ENCODE peak calls at places on chromosomes 5 and 9, in eight cellular contexts. Q is fibroblast of mammary gland, U is bronchial epithelial cell, R is cardiac fibroblast, A is dorsolateral prefrontal cortex, F is left lung, S is AG04449, P is epithelial cell of esophagus. I is an unnamed sample.

GRCh38 chr9:95193067-95193466 is 124.4 kb downstream of the FANCC start:
- DNase-seq in A (no peak), F (no peak), S (no peak), U (no peak), R (no peak), Q (no peak), P (no peak), I (no peak)

GRCh38 chr5:137705106-137705505 is 30.8 kb downstream of the KLHL3 start:
- DNase-seq in U (peak; percentile 6), F (no peak), S (no peak), R (peak; percentile 14), Q (no peak), A (no peak), P (peak; percentile 3), I (no peak)

GRCh38 chr5:125011419-125011818 is 265.0 kb upstream of the ZNF608 start:
- DNase-seq in R (no peak), A (no peak), P (no peak), Q (no peak), F (no peak), S (no peak), U (peak; percentile 34), I (no peak)

GRCh38 chr9:99060621-99061020 is 44.3 kb upstream of the TGFBR1 start:
- DNase-seq in U (no peak), F (no peak), R (no peak), A (no peak), Q (no peak), S (no peak), P (no peak), I (no peak)

GRCh38 chr5:61744690-61745619 is 412.9 kb downstream of the ZSWIM6 start:
- DNase-seq in P (peak; percentile 57), A (no peak), F (no peak), U (peak; percentile 27), S (no peak), Q (no peak), R (no peak), I (no peak)

GRCh38 chr5:43422143-43422542 is 10.0 kb upstream of the CCL28 start:
- DNase-seq in U (peak; percentile 84), R (peak; percentile 70), S (no peak), A (no peak), Q (peak; percentile 56), P (peak; percentile 91), F (no peak), I (peak; percentile 35)

GRCh38 chr9:136051568-136052432 is 43.3 kb downstream of the NACC2 start:
- DNase-seq in U (peak; percentile 93), A (peak; percentile 90), S (peak; percentile 93), F (peak; percentile 88), Q (peak; percentile 87), R (peak; percentile 88), P (peak; percentile 97), I (peak; percentile 97)

GRCh38 chr5:150645070-150645700 is 4.7 kb downstream of the SYNPO start:
- DNase-seq in P (no peak), Q (peak; percentile 93), F (no peak), R (peak; percentile 96), S (peak; percentile 79), U (no peak), A (no peak), I (peak; percentile 96)

GRCh38 chr5:29942089-29942488 is 1251.4 kb upstream of the CDH6 start:
- DNase-seq in P (no peak), A (no peak), F (no peak), S (no peak), R (no peak), Q (no peak), U (no peak), I (no peak)

GRCh38 chr5:135343417-135343816 is 55.6 kb downstream of the MACROH2A1 start:
- DNase-seq in A (no peak), F (no peak), P (peak; percentile 35), S (no peak), U (peak; percentile 27), R (no peak), Q (peak; percentile 28), I (no peak)

GRCh38 chr5:177339107-177339638 is 12.3 kb downstream of the LMAN2 start:
- DNase-seq in A (no peak), S (no peak), Q (no peak), P (peak; percentile 21), F (no peak), R (no peak), U (no peak), I (peak; percentile 22)

GRCh38 chr9:27054125-27054524 is 48.7 kb upstream of the LRRC19 start:
- DNase-seq in P (no peak), A (no peak), U (no peak), Q (no peak), R (no peak), S (no peak), F (no peak), I (no peak)

GRCh38 chr9:120066315-120066714 is 513.7 kb downstream of the CDK5RAP2 start:
- DNase-seq in A (no peak), R (peak; percentile 0), Q (peak; percentile 38), S (no peak), F (no peak), P (no peak), U (no peak), I (no peak)

GRCh38 chr5:19855031-19855430 is 133.0 kb downstream of the CDH18 start:
- DNase-seq in S (no peak), U (no peak), A (no peak), Q (no peak), F (no peak), R (peak; percentile 19), P (peak; percentile 7), I (no peak)

GRCh38 chr9:34276772-34277171 is 52.3 kb downstream of the KIF24 start:
- DNase-seq in A (no peak), R (no peak), U (no peak), P (no peak), Q (no peak), S (no peak), F (no peak), I (no peak)

GRCh38 chr9:131432597-131433301 is 38.9 kb downstream of the PRRC2B start:
- DNase-seq in F (no peak), P (peak; percentile 66), U (peak; percentile 64), A (no peak), S (peak; percentile 89), R (peak; percentile 92), Q (peak; percentile 93), I (peak; percentile 87)

GRCh38 chr9:135304886-135305285 is 174.7 kb upstream of the PPP1R26 start:
- DNase-seq in F (no peak), S (no peak), R (no peak), P (no peak), Q (no peak), A (no peak), U (no peak), I (no peak)

GRCh38 chr5:133974142-133974541 is 5.7 kb upstream of the C5orf15 start:
- DNase-seq in P (no peak), R (no peak), S (no peak), U (no peak), A (no peak), F (no peak), Q (no peak), I (no peak)
- H3K4me3 ChIP-seq in P (no peak overlapping the region), R (no peak overlapping the region), S (no peak overlapping the region), U (no peak overlapping the region), A (no peak overlapping the region), F (no peak overlapping the region), Q (no peak overlapping the region), I (no peak overlapping the region)

GRCh38 chr5:97986069-97986468 is 787.4 kb upstream of the RGMB start:
- DNase-seq in R (peak; percentile 94), A (no peak), F (no peak), S (no peak), Q (peak; percentile 54), U (peak; percentile 25), P (peak; percentile 60), I (peak; percentile 26)
- TF ChIP-seq CTCF in R (peak; percentile 40), A (no peak), F (no peak), S (no peak), Q (peak; percentile 5), U (no peak), P (no peak), I (peak; percentile 15)

GRCh38 chr5:88899338-88899737 is 16.4 kb upstream of the MEF2C start:
- DNase-seq in S (no peak), R (no peak), P (no peak), A (no peak), Q (no peak), U (no peak), F (no peak), I (no peak)

GRCh38 chr5:88897748-88898147 is 14.8 kb upstream of the MEF2C start:
- DNase-seq in A (no peak), Q (no peak), R (no peak), S (no peak), P (no peak), U (no peak), F (no peak), I (no peak)

GRCh38 chr5:88890070-88890781 is 7.2 kb upstream of the MEF2C start:
- DNase-seq in P (no peak), S (no peak), U (no peak), A (no peak), R (no peak), Q (no peak), F (no peak), I (no peak)

GRCh38 chr5:88892669-88893068 is 9.7 kb upstream of the MEF2C start:
- DNase-seq in R (no peak), A (no peak), U (no peak), S (no peak), Q (no peak), F (no peak), P (no peak), I (no peak)

DNA sequence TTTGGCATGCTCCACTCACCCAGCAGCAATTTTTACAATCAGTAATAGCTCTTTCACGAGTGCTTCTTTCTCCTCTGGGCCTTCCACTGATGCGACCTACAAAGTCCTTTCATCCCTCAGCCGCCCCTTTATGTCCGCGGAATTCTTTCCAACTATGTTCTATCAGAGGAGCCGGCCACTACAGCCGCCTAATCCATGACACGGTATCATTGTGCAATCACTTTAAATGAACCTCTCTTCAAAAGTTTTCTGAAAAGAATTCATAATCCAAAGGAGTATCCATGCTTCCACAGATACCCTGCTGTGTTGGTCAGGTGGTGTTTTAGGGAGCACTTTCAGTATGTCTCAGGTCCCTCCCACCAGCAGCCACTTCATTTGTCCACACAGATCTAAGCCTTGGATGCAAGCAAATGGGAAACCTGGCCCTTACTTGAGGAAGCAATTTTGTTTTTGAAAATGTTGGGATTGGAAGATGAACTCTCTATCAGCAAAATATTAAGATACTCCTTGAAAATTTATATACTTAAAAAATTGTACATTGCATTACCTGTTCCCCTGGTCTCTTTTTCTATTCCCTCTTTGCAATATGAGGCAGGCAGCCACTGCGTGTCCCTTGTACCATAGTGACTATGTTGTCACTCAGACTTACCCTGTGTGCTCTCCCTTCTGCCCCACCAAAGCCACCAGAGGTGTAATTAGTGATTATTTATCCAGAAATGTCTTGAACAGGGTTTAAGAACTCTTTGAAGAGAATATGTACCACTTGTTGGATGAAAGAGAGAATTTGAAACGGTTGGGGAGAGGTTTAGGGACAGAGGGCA is 12.9 kb upstream of the MEF2C start:
- DNase-seq in Q (no peak), A (no peak), S (no peak), P (no peak), R (no peak), F (no peak), U (no peak), I (no peak)
- H3K4me3 ChIP-seq in Q (no peak overlapping the region), A (peak overlapping the region; percentile 11), S (no peak overlapping the region), P (no peak overlapping the region), R (no peak overlapping the region), F (no peak overlapping the region), U (no peak overlapping the region), I (no peak overlapping the region)

DNA sequence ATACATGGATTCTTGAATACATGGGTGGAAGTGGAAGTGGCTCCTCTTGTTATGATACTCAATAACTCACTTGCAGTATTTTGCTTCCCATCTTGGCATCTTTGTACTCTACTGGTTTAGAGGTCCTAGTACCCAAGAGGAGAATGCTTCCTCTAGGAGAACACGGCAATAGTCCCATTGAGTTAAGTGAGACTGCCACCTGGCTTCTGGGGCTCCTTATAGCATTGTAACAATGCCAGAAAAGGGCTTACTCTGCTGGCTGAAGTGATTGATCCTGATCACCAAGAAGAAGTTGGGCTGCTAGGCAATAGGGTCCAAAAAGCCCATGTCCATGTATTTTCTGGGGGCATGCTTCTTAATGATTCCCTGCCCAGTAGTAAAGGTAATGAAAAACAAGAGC is 627.6 kb upstream of the SGCD start:
- DNase-seq in S (no peak), R (no peak), U (no peak), Q (no peak), F (no peak), P (peak; percentile 29), A (no peak), I (no peak)
- TF ChIP-seq CTCF in S (no peak), R (no peak), U (no peak), Q (no peak), F (no peak), P (peak; percentile 24), A (no peak), I (no peak)

I was measured in fibroblast of villous mesenchyme.